ENCODE peak calls at places on chromosomes 13 and 19, in four cellular contexts. S is HuH-7, G is fibroblast of mammary gland, B is neural crest cell. W is an unnamed sample.

GRCh38 chr13:89695343-89696257 is 1651.9 kb upstream of the MIR17HG start:
- DNase-seq in G (peak), B (peak), S (peak), W (peak)

GRCh38 chr13:63337921-63338320 is 1922.3 kb upstream of the PCDH20 start:
- DNase-seq in S (no peak), B (no peak), G (no peak), W (no peak)

GRCh38 chr19:56423985-56424353 is 19.8 kb downstream of the ZNF583 start:
- DNase-seq in G (peak), B (no peak), S (no peak), W (peak)

GRCh38 chr13:113297370-113297871 is 382 bp downstream of the LAMP1 start:
- DNase-seq in G (peak), B (no peak), S (no peak), W (peak)

GRCh38 chr19:37969695-37970094 is 62.7 kb downstream of the SIPA1L3 start:
- DNase-seq in S (no peak), G (no peak), B (no peak), W (no peak)

GRCh38 chr19:48510421-48511268 is 990 bp downstream of the LMTK3 start:
- DNase-seq in G (peak), S (no peak), B (peak), W (peak)

GRCh38 chr19:6229951-6230712 is 49.6 kb downstream of the MLLT1 start:
- DNase-seq in G (no peak), S (no peak), B (no peak), W (no peak)

GRCh38 chr13:87459419-87459818 is 211.8 kb upstream of the SLITRK5 start:
- DNase-seq in B (no peak), S (no peak), G (no peak), W (no peak)

GRCh38 chr13:67343777-67344176 is 113.6 kb upstream of the PCDH9 start:
- DNase-seq in S (no peak), B (no peak), G (no peak), W (no peak)

GRCh38 chr19:53980553-53981407 is 10.7 kb upstream of the CACNG6 start:
- DNase-seq in S (peak), G (peak), B (no peak), W (peak)

GRCh38 chr19:12092065-12092867 is 27.7 kb downstream of the ZNF844 start:
- DNase-seq in S (no peak), B (peak), G (peak), W (peak)

GRCh38 chr13:111049791-111050538 is 65.1 kb upstream of the ARHGEF7 start:
- DNase-seq in G (peak), B (no peak), S (no peak), W (peak)

GRCh38 chr13:113657851-113658741 is at the start of gene ATP4B:
- DNase-seq in G (no peak), B (no peak), S (no peak), W (no peak)

GRCh38 chr13:31234729-31235128 is 35.0 kb downstream of the B3GLCT start:
- DNase-seq in G (peak), S (peak), B (no peak), W (peak)

GRCh38 chr19:58318297-58318696 is 8.5 kb upstream of the ZSCAN22 start:
- DNase-seq in S (no peak), B (no peak), G (no peak), W (no peak)

GRCh38 chr13:60881507-60881906 is 484.5 kb downstream of the TDRD3 start:
- DNase-seq in G (no peak), S (no peak), B (no peak), W (no peak)

GRCh38 chr19:18322318-18322758 is 538 bp downstream of the LSM4 start:
- DNase-seq in G (peak), B (peak), S (peak), W (peak)

GRCh38 chr13:98416408-98416807 is 160.5 kb downstream of the STK24 start:
- DNase-seq in S (no peak), G (no peak), B (no peak), W (no peak)

GRCh38 chr19:50817941-50818858 is 5.4 kb downstream of the KLK1 start:
- DNase-seq in G (peak), S (no peak), B (peak), W (no peak)

GRCh38 chr19:5154799-5155426 is 185.7 kb downstream of the PTPRS start:
- DNase-seq in B (no peak), S (no peak), G (no peak), W (no peak)

GRCh38 chr19:31974941-31975340 is 370.5 kb upstream of the ZNF507 start:
- DNase-seq in S (no peak), B (no peak), G (no peak), W (no peak)

GRCh38 chr19:38213911-38214625 is 10.0 kb downstream of the DPF1 start:
- DNase-seq in S (no peak), G (peak), B (no peak), W (peak)

W was measured in ELR.